ENCODE peak calls at places on chromosome X, in ten cellular contexts. V is AG09319; C is stimulated activated CD8-positive, alpha-beta memory T cell treated with anti-CD3 and anti-CD28 coated beads, Interleukin-15, amount 100 ng/mL, for 48 hours; X is M059J; K is amniotic stem cell; H is GM12892; G is activated T-helper 9 cell treated with anti-CD3 and anti-CD28 coated beads, Interleukin-2, amount 50 U/mL, for 16 hours; P is cardiac muscle cell; S is stimulated activated CD4-positive, alpha-beta T cell treated with anti-CD3 and anti-CD28 coated beads, Interleukin-15, amount 100 ng/mL, for 1 hour; F is A673. U is an unnamed sample.

GRCh38 chrX:56800801-56801200 is 71.8 kb downstream of the NBDY start:
- DNase-seq in C (peak; percentile 32), V (no peak), K (no peak), P (peak; percentile 14), F (peak; percentile 40), G (no peak), H (no peak), S (peak; percentile 17), X (no peak), U (no peak)

GRCh38 chrX:32480019-32480418 is 731.3 kb downstream of the DMD start:
- DNase-seq in F (no peak), X (peak; percentile 2), G (no peak), P (no peak), H (no peak), S (no peak), K (no peak), V (no peak), C (no peak), U (no peak)

GRCh38 chrX:31894152-31894551 is 822.3 kb upstream of the FTHL17 start:
- DNase-seq in V (no peak), H (no peak), G (no peak), X (no peak), S (no peak), P (no peak), F (no peak), C (no peak), K (no peak), U (no peak)

GRCh38 chrX:133414399-133415275 is 652 bp downstream of the GPC4 start:
- DNase-seq in G (no peak), V (no peak), S (no peak), P (peak; percentile 9), K (no peak), F (peak; percentile 22), C (no peak), H (no peak), X (peak; percentile 43), U (no peak)

GRCh38 chrX:140165849-140166248 is 200.5 kb upstream of the CXorf66 start:
- DNase-seq in H (no peak), C (no peak), K (no peak), P (no peak), F (no peak), X (no peak), G (no peak), S (no peak), V (no peak), U (no peak)

GRCh38 chrX:8358302-8358701 is 106.3 kb upstream of the VCX3B start:
- DNase-seq in G (no peak), F (no peak), H (no peak), K (no peak), P (no peak), V (no peak), S (no peak), X (no peak), C (no peak), U (no peak)

GRCh38 chrX:10245901-10246696 is 89.3 kb downstream of the CLCN4 start:
- DNase-seq in G (no peak), P (no peak), X (no peak), V (no peak), K (no peak), F (no peak), H (no peak), S (no peak), C (no peak), U (no peak)

GRCh38 chrX:12052109-12052508 is 86.2 kb upstream of the FRMPD4 start:
- DNase-seq in P (no peak), F (no peak), H (no peak), K (no peak), C (no peak), S (no peak), G (no peak), X (peak; percentile 66), V (no peak), U (no peak)

GRCh38 chrX:10633722-10634121 is 13.3 kb upstream of the MID1 start:
- DNase-seq in F (peak; percentile 45), K (peak; percentile 27), P (peak; percentile 78), H (no peak), X (peak; percentile 95), G (no peak), C (no peak), S (no peak), V (peak; percentile 51), U (peak; percentile 90)

GRCh38 chrX:21800344-21800770 is 39.1 kb upstream of the MBTPS2 start:
- DNase-seq in F (no peak), V (no peak), P (no peak), H (no peak), S (no peak), G (no peak), K (no peak), C (no peak), X (peak; percentile 71), U (peak; percentile 5)

GRCh38 chrX:378443-378842 is 8.3 kb downstream of the PPP2R3B start:
- DNase-seq in S (no peak), K (no peak), C (no peak), V (no peak), X (no peak), H (no peak), G (no peak), F (no peak), P (no peak), U (no peak)

GRCh38 chrX:48558270-48558669 is 16.0 kb upstream of the RBM3 start:
- DNase-seq in V (no peak), S (no peak), P (peak; percentile 81), X (peak; percentile 80), C (no peak), F (no peak), G (no peak), K (peak; percentile 50), H (no peak), U (peak; percentile 71)

GRCh38 chrX:9878141-9878875 is 88.8 kb upstream of the CLDN34 start:
- DNase-seq in S (no peak), X (peak; percentile 36), G (no peak), H (no peak), K (no peak), F (peak; percentile 61), P (no peak), C (no peak), V (no peak), U (peak; percentile 22)

GRCh38 chrX:1593286-1594271 is 2.2 kb downstream of the AKAP17A start:
- DNase-seq in G (no peak), H (no peak), V (no peak), F (no peak), K (no peak), X (no peak), C (no peak), P (no peak), S (no peak), U (no peak)

GRCh38 chrX:145410622-145411021 is 163.3 kb downstream of the SPANXN1 start:
- DNase-seq in G (no peak), C (no peak), V (no peak), X (no peak), S (no peak), K (no peak), H (no peak), F (no peak), P (no peak), U (no peak)

GRCh38 chrX:103730746-103731508 is 20.2 kb downstream of the TMEM31 start:
- DNase-seq in F (peak; percentile 15), K (no peak), S (no peak), H (no peak), C (no peak), X (peak; percentile 38), G (no peak), V (no peak), P (peak; percentile 94), U (peak; percentile 71)

GRCh38 chrX:109812236-109812635 is 79.2 kb upstream of the ACSL4 start:
- DNase-seq in F (no peak), H (no peak), P (no peak), X (no peak), C (no peak), K (no peak), S (no peak), V (no peak), G (no peak), U (no peak)

GRCh38 chrX:126557151-126557550 is 4.5 kb upstream of the DCAF12L1 start:
- DNase-seq in V (no peak), P (no peak), H (no peak), C (no peak), S (no peak), F (no peak), K (no peak), X (no peak), G (no peak), U (no peak)

GRCh38 chrX:11754958-11755645 is 2.9 kb upstream of the MSL3 start:
- DNase-seq in P (no peak), F (no peak), K (no peak), C (no peak), G (no peak), H (no peak), X (no peak), V (no peak), S (no peak), U (no peak)

GRCh38 chrX:44415639-44416386 is 72.3 kb upstream of the EFHC2 start:
- DNase-seq in X (no peak), C (no peak), P (no peak), S (no peak), H (no peak), G (no peak), F (no peak), V (no peak), K (no peak), U (no peak)

U was measured in foreskin fibroblast.